ENCODE peak calls at places on chromosomes 16 and 17, in nine cellular contexts. K is Calu3; M is OCI-LY7; V is CD4-positive, alpha-beta T cell; G is MM.1S; S is lower leg skin; J is WERI-Rb-1; Z is GM23338; W is ovary. Y is an unnamed sample.

GRCh38 chr17:74547736-74548135 is 1.8 kb upstream of the CD300C start:
- DNase-seq in K (no peak), M (peak; percentile 22), V (no peak), G (no peak), S (no peak), J (no peak), Z (no peak), W (no peak), Y (no peak)

GRCh38 chr16:85612801-85613608 is at the start of gene GSE1:
- DNase-seq in K (peak; percentile 99), M (peak; percentile 94), V (peak; percentile 34), G (peak; percentile 83), S (peak; percentile 98), J (peak; percentile 91), Z (peak; percentile 96), W (peak; percentile 85), Y (no peak)

GRCh38 chr16:54355251-54355650 is 68.7 kb upstream of the IRX3 start:
- DNase-seq in K (no peak), M (no peak), V (no peak), G (no peak), S (no peak), J (no peak), Z (no peak), W (no peak), Y (no peak)

GRCh38 chr16:52095466-52095865 is 451.5 kb downstream of the TOX3 start:
- DNase-seq in K (no peak), M (no peak), V (no peak), G (no peak), S (no peak), J (no peak), Z (no peak), W (no peak), Y (no peak)

GRCh38 chr17:65324977-65325376 is 187.8 kb downstream of the RGS9 start:
- DNase-seq in K (no peak), M (no peak), V (no peak), G (no peak), S (no peak), J (no peak), Z (no peak), W (peak; percentile 45), Y (no peak)

GRCh38 chr16:85011846-85012284 is 530 bp upstream of the ZDHHC7 start:
- DNase-seq in K (no peak), M (no peak), V (no peak), G (no peak), S (no peak), J (no peak), Z (no peak), W (peak; percentile 22), Y (no peak)

GRCh38 chr16:29645699-29646187 is 17.3 kb upstream of the SPN start:
- DNase-seq in K (no peak), M (peak; percentile 78), V (no peak), G (peak; percentile 25), S (no peak), J (no peak), Z (peak; percentile 65), W (no peak), Y (no peak)

GRCh38 chr17:79871131-79871530 is 31.9 kb upstream of the CBX4 start:
- DNase-seq in K (no peak), M (no peak), V (no peak), G (no peak), S (no peak), J (no peak), Z (no peak), W (no peak), Y (no peak)

GRCh38 chr16:74718140-74718539 is 17.5 kb upstream of the MLKL start:
- DNase-seq in K (no peak), M (no peak), V (no peak), G (no peak), S (no peak), J (no peak), Z (no peak), W (no peak), Y (no peak)

GRCh38 chr16:74716355-74716754 is 15.7 kb upstream of the MLKL start:
- DNase-seq in K (no peak), M (no peak), V (no peak), G (no peak), S (no peak), J (no peak), Z (no peak), W (no peak), Y (no peak)

GRCh38 chr16:74717367-74717766 is 16.7 kb upstream of the MLKL start:
- DNase-seq in K (no peak), M (no peak), V (no peak), G (no peak), S (no peak), J (no peak), Z (no peak), W (no peak), Y (no peak)

GRCh38 chr16:74720579-74720978 is 19.9 kb upstream of the MLKL start:
- DNase-seq in K (no peak), M (no peak), V (no peak), G (no peak), S (no peak), J (no peak), Z (no peak), W (no peak), Y (no peak)

DNA sequence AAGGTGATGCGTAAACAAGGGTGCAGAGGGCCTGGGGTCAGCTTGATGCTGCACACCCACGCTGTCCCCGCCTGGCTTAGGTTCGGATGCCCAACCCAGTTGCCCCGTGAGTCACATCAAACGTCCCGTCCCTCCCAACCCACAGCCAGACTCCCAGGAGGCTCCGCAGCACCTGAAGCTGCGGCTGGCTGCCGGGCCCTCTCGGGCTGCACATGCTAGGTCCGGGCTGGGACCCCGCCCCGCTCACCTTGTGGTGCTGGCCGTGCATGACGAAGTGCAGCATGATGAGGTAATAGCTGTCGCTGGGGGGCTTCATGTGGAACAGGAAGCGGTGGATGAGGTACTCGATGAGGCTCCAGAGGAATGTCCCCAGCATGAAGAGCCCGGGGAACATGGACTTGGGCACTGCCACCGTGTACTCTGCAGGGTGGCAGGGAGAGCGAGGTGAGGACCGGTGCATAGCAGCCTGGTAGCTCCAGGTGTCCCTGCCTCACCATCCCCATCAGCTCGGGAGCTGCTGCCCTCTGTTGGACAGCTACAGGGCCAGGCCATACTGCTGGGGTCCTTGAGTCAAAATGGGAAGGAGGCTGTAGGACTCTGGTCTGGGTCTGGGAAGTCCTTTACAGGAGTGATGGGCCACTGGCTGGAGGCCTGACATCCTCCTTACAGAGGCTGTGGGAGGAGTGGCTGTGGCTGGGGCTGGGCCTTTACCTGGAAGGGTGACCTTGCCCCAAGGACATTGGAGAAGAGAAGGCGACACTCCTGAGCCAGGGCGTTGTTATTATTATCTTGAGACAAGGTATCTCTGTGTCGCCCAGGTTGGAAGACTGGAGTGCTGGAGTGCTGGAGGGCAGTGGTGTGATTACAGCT is 18.3 kb upstream of the MLKL start:
- DNase-seq in K (no peak), M (no peak), V (no peak), G (no peak), S (no peak), J (no peak), Z (no peak), W (no peak), Y (no peak)
- TF ChIP-seq CTCF in K (no peak), M (peak; percentile 24), V (no peak), G (no peak), S (no peak), J (no peak), Z (peak; percentile 59), W (no peak), Y (no peak)

GRCh38 chr17:37413875-37414519 is 7.3 kb downstream of the TADA2A start:
- DNase-seq in K (no peak), M (no peak), V (no peak), G (no peak), S (no peak), J (no peak), Z (peak; percentile 12), W (no peak), Y (no peak)
- TF ChIP-seq CTCF in K (peak; percentile 64), M (peak; percentile 53), V (no peak), G (no peak), S (no peak), J (no peak), Z (no peak), W (no peak), Y (no peak)

GRCh38 chr17:45298546-45299285 is 18.1 kb downstream of the MAP3K14 start:
- DNase-seq in K (no peak), M (no peak), V (no peak), G (no peak), S (no peak), J (peak; percentile 68), Z (no peak), W (no peak), Y (no peak)

GRCh38 chr17:45299311-45299710 is 17.5 kb downstream of the MAP3K14 start:
- DNase-seq in K (no peak), M (peak; percentile 34), V (no peak), G (no peak), S (no peak), J (peak; percentile 63), Z (no peak), W (no peak), Y (no peak)

GRCh38 chr17:45302649-45303173 is 14.1 kb downstream of the MAP3K14 start:
- DNase-seq in K (peak; percentile 21), M (peak; percentile 77), V (no peak), G (peak; percentile 77), S (no peak), J (no peak), Z (peak; percentile 7), W (peak; percentile 56), Y (no peak)

GRCh38 chr17:45301674-45302073 is 15.1 kb downstream of the MAP3K14 start:
- DNase-seq in K (no peak), M (peak; percentile 59), V (no peak), G (no peak), S (no peak), J (no peak), Z (no peak), W (no peak), Y (no peak)

DNA sequence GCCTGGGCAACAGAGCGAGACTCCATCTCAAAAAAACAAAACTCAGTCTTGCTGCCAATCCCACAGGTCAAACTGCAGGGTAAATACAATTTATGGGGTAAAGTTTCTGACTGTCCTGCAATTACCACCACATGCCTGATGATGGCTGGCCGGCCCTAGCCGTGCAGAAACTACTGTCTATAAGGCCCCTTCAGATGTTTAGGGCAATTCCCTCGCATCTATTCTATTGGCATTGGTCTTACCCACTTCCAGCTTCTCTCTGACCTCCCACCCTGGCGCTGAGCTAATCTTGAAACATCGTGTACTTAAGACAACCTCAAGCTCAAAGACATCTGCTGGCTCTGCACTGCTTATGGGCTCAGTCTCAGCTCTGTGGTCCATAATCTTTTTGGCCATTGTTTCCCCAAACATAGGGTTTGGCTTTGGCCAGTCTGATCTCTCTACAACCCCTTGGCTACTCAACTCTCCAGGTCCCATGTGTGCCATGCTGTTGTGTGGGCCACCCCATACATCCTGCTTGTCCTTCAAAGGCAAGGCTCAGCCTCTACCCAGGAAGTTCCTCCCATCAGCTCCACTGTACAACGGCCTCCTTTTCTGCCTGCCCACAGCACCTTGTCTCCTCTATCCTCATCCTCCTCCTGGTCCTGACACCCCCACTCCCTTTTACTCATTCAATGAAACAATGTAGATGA is 16.6 kb downstream of the MAP3K14 start:
- DNase-seq in K (no peak), M (peak; percentile 46), V (no peak), G (no peak), S (no peak), J (peak; percentile 62), Z (no peak), W (no peak), Y (no peak)
- TF ChIP-seq CTCF in K (no peak), M (peak; percentile 28), V (no peak), G (no peak), S (no peak), J (no peak), Z (no peak), W (no peak), Y (no peak)

DNA sequence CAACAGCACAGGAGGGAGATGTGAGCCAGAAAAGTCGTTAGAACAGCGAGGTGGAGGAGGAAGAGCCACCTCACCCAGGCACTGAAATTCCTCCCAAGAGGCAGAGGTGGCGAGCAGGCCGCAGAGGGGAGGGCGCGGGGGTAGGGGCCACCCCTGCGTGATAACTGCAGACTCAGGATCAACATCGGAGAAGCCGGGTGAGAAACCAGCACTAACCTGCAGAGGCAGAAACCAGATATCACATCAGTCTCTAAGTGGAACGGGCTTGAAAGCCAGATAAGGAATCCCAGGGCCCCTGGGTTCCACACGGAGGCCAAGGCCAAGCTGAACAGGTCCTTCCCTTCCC is 39.4 kb upstream of the ZC3H18 start:
- DNase-seq in K (no peak), M (no peak), V (no peak), G (no peak), S (no peak), J (no peak), Z (no peak), W (no peak), Y (no peak)
- TF ChIP-seq CTCF in K (no peak), M (no peak), V (no peak), G (no peak), S (no peak), J (no peak), Z (no peak), W (no peak), Y (no peak)